ENCODE peak calls at places on chromosome 16, in four cellular contexts. P is psoas muscle, V is spleen, C is upper lobe of left lung. T is an unnamed sample.

GRCh38 chr16:14955546-14956231 is 18.4 kb downstream of the NPIPA1 start:
- DNase-seq in P (peak; percentile 78), V (no peak), C (no peak), T (no peak)

GRCh38 chr16:51286272-51286671 is 135.2 kb upstream of the SALL1 start:
- DNase-seq in P (no peak), V (no peak), C (no peak), T (no peak)

GRCh38 chr16:27582883-27583282 is 32.9 kb downstream of the KATNIP start:
- DNase-seq in P (no peak), V (no peak), C (no peak), T (no peak)

GRCh38 chr16:53457670-53458069 is 23.4 kb downstream of the RBL2 start:
- DNase-seq in P (no peak), V (no peak), C (peak; percentile 52), T (no peak)

GRCh38 chr16:57165923-57166322 is 19.9 kb downstream of the PSME3IP1 start:
- DNase-seq in P (no peak), V (no peak), C (no peak), T (no peak)

GRCh38 chr16:23245268-23245667 is 56.8 kb upstream of the SCNN1B start:
- DNase-seq in P (peak; percentile 13), V (no peak), C (no peak), T (peak; percentile 87)

GRCh38 chr16:14111713-14112538 is 40.8 kb downstream of the MRTFB start:
- DNase-seq in P (peak; percentile 43), V (no peak), C (peak; percentile 29), T (peak; percentile 77)

GRCh38 chr16:26985100-26986065 is 81.3 kb upstream of the C16orf82 start:
- DNase-seq in P (no peak), V (no peak), C (no peak), T (no peak)

GRCh38 chr16:56833243-56833970 is 31.6 kb upstream of the SLC12A3 start:
- DNase-seq in P (no peak), V (no peak), C (no peak), T (no peak)

GRCh38 chr16:2782583-2783351 is 4.6 kb downstream of the PRSS33 start:
- DNase-seq in P (no peak), V (peak; percentile 49), C (no peak), T (peak; percentile 30)

GRCh38 chr16:5002699-5003143 is 31.0 kb downstream of the NAGPA start:
- DNase-seq in P (no peak), V (no peak), C (no peak), T (peak; percentile 37)

GRCh38 chr16:74922150-74923138 is 62.5 kb downstream of the WDR59 start:
- DNase-seq in P (no peak), V (no peak), C (peak; percentile 42), T (no peak)

GRCh38 chr16:49651226-49651625 is 204.7 kb downstream of the ZNF423 start:
- DNase-seq in P (no peak), V (peak; percentile 30), C (no peak), T (peak; percentile 68)

GRCh38 chr16:31363721-31364120 is 8.7 kb downstream of the ITGAX start:
- DNase-seq in P (no peak), V (no peak), C (peak; percentile 18), T (peak; percentile 21)

GRCh38 chr16:10265770-10266615 is 83.8 kb upstream of the GRIN2A start:
- DNase-seq in P (no peak), V (no peak), C (peak; percentile 50), T (no peak)

GRCh38 chr16:84341533-84342295 is 26.6 kb upstream of the ATP2C2 start:
- DNase-seq in P (no peak), V (no peak), C (no peak), T (no peak)

DNA sequence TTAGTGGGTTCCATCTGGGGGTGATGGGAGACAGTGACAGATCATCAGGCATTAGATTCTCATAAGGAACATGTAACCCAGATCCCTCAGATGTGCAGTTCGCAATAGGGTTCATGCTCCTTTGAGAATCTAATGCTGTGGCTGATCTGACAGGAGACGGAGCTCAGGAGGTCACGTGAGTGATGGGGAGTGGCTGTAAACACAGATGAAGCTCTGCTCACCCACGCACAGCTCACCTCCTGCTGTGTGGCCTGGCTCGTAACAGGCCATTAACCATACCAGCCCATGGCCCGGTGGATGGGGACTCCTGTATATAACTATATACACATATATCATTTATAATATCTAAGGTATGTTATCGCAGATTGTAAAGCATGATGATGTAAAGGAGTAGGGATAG is 214.2 kb downstream of the MAF start:
- DNase-seq in P (no peak), V (no peak), C (no peak), T (no peak)
- H3K27ac ChIP-seq in P (no peak overlapping the region), V (no peak overlapping the region), C (no peak overlapping the region), T (no peak overlapping the region)

GRCh38 chr16:21301895-21302291 is 23.8 kb upstream of the CRYM start:
- DNase-seq in P (no peak), V (no peak), C (no peak), T (no peak)

GRCh38 chr16:21301168-21301894 is 23.2 kb upstream of the CRYM start:
- DNase-seq in P (peak; percentile 63), V (peak; percentile 85), C (peak; percentile 82), T (peak; percentile 89)

GRCh38 chr16:21300309-21301167 is 22.4 kb upstream of the CRYM start:
- DNase-seq in P (peak; percentile 89), V (peak; percentile 82), C (peak; percentile 97), T (peak; percentile 96)

GRCh38 chr16:21302454-21302853 is 24.4 kb upstream of the CRYM start:
- DNase-seq in P (no peak), V (no peak), C (no peak), T (no peak)

DNA sequence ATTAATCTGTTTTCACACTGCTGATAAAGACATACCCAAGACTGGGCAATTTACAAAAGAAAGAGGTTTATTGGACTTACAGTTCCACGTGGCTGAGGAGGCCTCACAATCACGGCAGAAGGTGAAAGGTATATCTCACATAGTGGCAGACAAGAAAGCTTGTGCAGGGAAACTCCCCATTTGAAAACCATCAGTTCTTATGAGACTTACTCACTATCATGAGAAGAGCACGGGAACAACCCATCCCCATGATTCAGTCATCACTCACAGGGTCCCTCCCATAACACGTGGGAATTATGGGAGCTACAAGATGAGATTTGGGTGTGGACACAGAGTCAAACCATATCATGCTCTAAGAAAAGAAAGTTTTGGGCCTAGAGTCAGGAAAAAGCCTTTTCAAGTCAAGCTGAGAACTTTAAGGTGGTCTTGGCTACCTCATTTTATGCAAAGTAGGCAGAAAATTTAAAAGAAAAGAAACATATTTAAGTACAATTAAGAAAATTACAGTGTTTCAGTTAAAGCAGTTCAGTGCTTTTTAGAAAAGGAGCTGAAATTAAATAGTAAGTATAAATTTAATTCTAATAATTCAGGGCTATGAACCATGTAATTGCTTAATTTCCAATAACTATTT is 24.9 kb upstream of the CRYM start:
- DNase-seq in P (no peak), V (no peak), C (no peak), T (no peak)
- H3K27ac ChIP-seq in P (no peak overlapping the region), V (no peak overlapping the region), C (no peak overlapping the region), T (no peak overlapping the region)

GRCh38 chr16:77922355-77922754 is 100.0 kb upstream of the CLEC3A start:
- DNase-seq in P (no peak), V (no peak), C (no peak), T (no peak)

GRCh38 chr16:77920984-77921383 is 101.4 kb upstream of the CLEC3A start:
- DNase-seq in P (no peak), V (no peak), C (no peak), T (no peak)

GRCh38 chr16:77916111-77916510 is 106.2 kb upstream of the CLEC3A start:
- DNase-seq in P (no peak), V (no peak), C (no peak), T (no peak)

GRCh38 chr16:77918792-77919707 is 103.3 kb upstream of the CLEC3A start:
- DNase-seq in P (no peak), V (no peak), C (no peak), T (no peak)

DNA sequence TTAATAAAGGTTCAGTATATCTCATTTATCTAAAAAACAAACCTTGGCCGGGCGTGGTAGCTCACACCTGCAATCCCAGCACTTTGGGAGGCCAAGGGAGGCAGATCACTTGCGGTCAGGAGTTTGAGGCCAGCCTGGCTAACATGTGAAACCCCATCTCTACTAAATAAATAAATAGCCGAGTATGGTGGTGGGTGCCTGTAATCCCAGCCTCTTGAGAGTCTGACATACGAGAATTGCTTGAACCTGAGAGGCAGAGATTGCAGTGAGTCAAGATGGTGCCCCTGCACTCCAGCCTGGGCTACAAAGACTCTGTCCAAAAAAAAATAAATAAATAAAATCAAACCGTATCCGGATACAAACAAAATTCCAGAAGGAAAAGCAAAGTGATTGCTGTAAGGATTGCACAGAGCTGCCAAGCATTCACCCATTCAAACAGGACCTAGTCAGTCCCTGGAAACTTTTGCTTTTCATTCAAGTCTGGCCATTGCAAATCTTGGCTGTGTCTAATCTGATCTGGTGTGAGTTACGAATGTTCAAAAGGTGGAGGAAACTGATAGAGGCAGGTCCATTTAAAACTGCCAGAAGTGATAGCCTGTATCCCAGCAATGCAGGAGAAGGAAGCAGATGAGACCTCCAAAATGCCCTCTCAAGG is 102.5 kb upstream of the CLEC3A start:
- DNase-seq in P (no peak), V (no peak), C (no peak), T (no peak)
- H3K27ac ChIP-seq in P (no peak overlapping the region), V (no peak overlapping the region), C (no peak overlapping the region), T (no peak overlapping the region)

GRCh38 chr16:85622683-85623082 is 9.6 kb downstream of the GSE1 start:
- DNase-seq in P (no peak), V (no peak), C (no peak), T (no peak)

GRCh38 chr16:85623250-85623649 is 10.1 kb downstream of the GSE1 start:
- DNase-seq in P (no peak), V (no peak), C (no peak), T (no peak)

GRCh38 chr16:85620403-85620802 is 7.3 kb downstream of the GSE1 start:
- DNase-seq in P (no peak), V (no peak), C (no peak), T (no peak)

GRCh38 chr16:85623997-85624601 is 11.0 kb downstream of the GSE1 start:
- DNase-seq in P (no peak), V (no peak), C (no peak), T (no peak)

GRCh38 chr16:85621698-85622433 is 8.7 kb downstream of the GSE1 start:
- DNase-seq in P (no peak), V (no peak), C (peak; percentile 50), T (no peak)
- H3K27ac ChIP-seq in P (peak overlapping the region; percentile 16), V (no peak overlapping the region), C (no peak overlapping the region), T (no peak overlapping the region)

GRCh38 chr16:68299571-68300453 is 10.9 kb downstream of the SLC7A6OS start:
- DNase-seq in P (no peak), V (no peak), C (no peak), T (no peak)
- H3K27ac ChIP-seq in P (peak overlapping the region; percentile 64), V (no peak overlapping the region), C (no peak overlapping the region), T (no peak overlapping the region)

GRCh38 chr16:69590590-69590989 is 24.8 kb downstream of the NFAT5 start:
- DNase-seq in P (no peak), V (no peak), C (no peak), T (no peak)
- H3K27ac ChIP-seq in P (no peak overlapping the region), V (no peak overlapping the region), C (no peak overlapping the region), T (no peak overlapping the region)